ENCODE peak calls at places on chromosomes 1 and 21, in seven cellular contexts. One of them, this sample, is unnamed. For H3K9me2, the result is how much of the 10 kb centered on the place peaks cover.

GRCh38 chr1:184296466-184297243 is 90.2 kb upstream of the C1orf21 start:
- DNase-seq in HCT116: no peak
- DNase-seq in hepatocyte: peak
- DNase-seq in PC-9: no peak
- DNase-seq in SK-N-SH: no peak
- DNase-seq in PC-3: no peak
- DNase-seq in MM.1S: no peak
- DNase-seq in this sample: no peak

GRCh38 chr1:233566886-233567285 is 47.0 kb upstream of the KCNK1 start:
- DNase-seq in HCT116: no peak
- DNase-seq in hepatocyte: no peak
- DNase-seq in PC-9: no peak
- DNase-seq in SK-N-SH: no peak
- DNase-seq in PC-3: no peak
- DNase-seq in MM.1S: no peak
- DNase-seq in this sample: no peak

GRCh38 chr1:204221271-204221670 is 7.5 kb upstream of the GOLT1A start:
- DNase-seq in HCT116: no peak
- DNase-seq in hepatocyte: no peak
- DNase-seq in PC-9: no peak
- DNase-seq in SK-N-SH: no peak
- DNase-seq in PC-3: no peak
- DNase-seq in MM.1S: no peak
- DNase-seq in this sample: no peak

GRCh38 chr21:44006017-44006624 is 6.0 kb upstream of the TRAPPC10 start:
- DNase-seq in HCT116: no peak
- DNase-seq in hepatocyte: peak
- DNase-seq in PC-9: peak
- DNase-seq in SK-N-SH: no peak
- DNase-seq in PC-3: peak
- DNase-seq in MM.1S: no peak
- DNase-seq in this sample: no peak

GRCh38 chr1:214078950-214079349 is 91.2 kb downstream of the PROX1 start:
- DNase-seq in HCT116: no peak
- DNase-seq in hepatocyte: no peak
- DNase-seq in PC-9: no peak
- DNase-seq in SK-N-SH: no peak
- DNase-seq in PC-3: no peak
- DNase-seq in MM.1S: no peak
- DNase-seq in this sample: no peak

GRCh38 chr1:74522143-74522542 is 9.7 kb upstream of the LRRC53 start:
- DNase-seq in HCT116: no peak
- DNase-seq in hepatocyte: no peak
- DNase-seq in PC-9: no peak
- DNase-seq in SK-N-SH: no peak
- DNase-seq in PC-3: peak
- DNase-seq in MM.1S: no peak
- DNase-seq in this sample: no peak

GRCh38 chr1:52569333-52570265 is 16.7 kb upstream of the TUT4 start:
- DNase-seq in HCT116: no peak
- DNase-seq in hepatocyte: no peak
- DNase-seq in PC-9: no peak
- DNase-seq in SK-N-SH: no peak
- DNase-seq in PC-3: no peak
- DNase-seq in MM.1S: no peak
- DNase-seq in this sample: no peak

GRCh38 chr1:223189903-223190724 is 47.1 kb upstream of the TLR5 start:
- DNase-seq in HCT116: peak
- DNase-seq in hepatocyte: no peak
- DNase-seq in PC-9: peak
- DNase-seq in SK-N-SH: no peak
- DNase-seq in PC-3: peak
- DNase-seq in MM.1S: peak
- DNase-seq in this sample: no peak

GRCh38 chr1:27491748-27492700 is 2.1 kb upstream of the WASF2 start:
- DNase-seq in HCT116: no peak
- DNase-seq in hepatocyte: no peak
- DNase-seq in PC-9: no peak
- DNase-seq in SK-N-SH: no peak
- DNase-seq in PC-3: no peak
- DNase-seq in MM.1S: peak
- DNase-seq in this sample: no peak

GRCh38 chr1:53627031-53627430 is 111.9 kb downstream of the GLIS1 start:
- DNase-seq in HCT116: no peak
- DNase-seq in hepatocyte: no peak
- DNase-seq in PC-9: no peak
- DNase-seq in SK-N-SH: peak
- DNase-seq in PC-3: no peak
- DNase-seq in MM.1S: no peak
- DNase-seq in this sample: no peak

GRCh38 chr1:217133958-217134856 is 411.0 kb upstream of the ESRRG start:
- DNase-seq in HCT116: no peak
- DNase-seq in hepatocyte: peak
- DNase-seq in PC-9: no peak
- DNase-seq in SK-N-SH: peak
- DNase-seq in PC-3: no peak
- DNase-seq in MM.1S: no peak
- DNase-seq in this sample: no peak

GRCh38 chr1:232982238-232982944 is 32.0 kb downstream of the NTPCR start:
- DNase-seq in HCT116: no peak
- DNase-seq in hepatocyte: no peak
- DNase-seq in PC-9: peak
- DNase-seq in SK-N-SH: no peak
- DNase-seq in PC-3: peak
- DNase-seq in MM.1S: no peak
- DNase-seq in this sample: no peak

GRCh38 chr21:42406201-42406601 is 2.5 kb downstream of the UBASH3A start:
- DNase-seq in HCT116: no peak
- DNase-seq in hepatocyte: no peak
- DNase-seq in PC-9: no peak
- DNase-seq in SK-N-SH: no peak
- DNase-seq in PC-3: no peak
- DNase-seq in MM.1S: no peak
- DNase-seq in this sample: peak

GRCh38 chr21:36111238-36111637 is 23.6 kb upstream of the CBR3 start:
- DNase-seq in HCT116: no peak
- DNase-seq in hepatocyte: no peak
- DNase-seq in PC-9: no peak
- DNase-seq in SK-N-SH: no peak
- DNase-seq in PC-3: no peak
- DNase-seq in MM.1S: no peak
- DNase-seq in this sample: peak

GRCh38 chr1:20075345-20075744 is 5.4 kb downstream of the PLA2G5 start:
- DNase-seq in HCT116: no peak
- DNase-seq in hepatocyte: no peak
- DNase-seq in PC-9: no peak
- DNase-seq in SK-N-SH: no peak
- DNase-seq in PC-3: no peak
- DNase-seq in MM.1S: no peak
- DNase-seq in this sample: no peak

GRCh38 chr1:224219011-224219611 is 36.1 kb downstream of the DEGS1 start:
- DNase-seq in HCT116: no peak
- DNase-seq in hepatocyte: no peak
- DNase-seq in PC-9: no peak
- DNase-seq in SK-N-SH: no peak
- DNase-seq in PC-3: no peak
- DNase-seq in MM.1S: no peak
- DNase-seq in this sample: no peak

GRCh38 chr1:1167416-1168155 is 6.1 kb upstream of the TTLL10 start:
- DNase-seq in HCT116: no peak
- DNase-seq in hepatocyte: no peak
- DNase-seq in PC-9: no peak
- DNase-seq in SK-N-SH: no peak
- DNase-seq in PC-3: no peak
- DNase-seq in MM.1S: no peak
- DNase-seq in this sample: no peak

GRCh38 chr1:202788800-202789199 is 19.4 kb downstream of the KDM5B start:
- DNase-seq in HCT116: no peak
- DNase-seq in hepatocyte: no peak
- DNase-seq in PC-9: no peak
- DNase-seq in SK-N-SH: no peak
- DNase-seq in PC-3: no peak
- DNase-seq in MM.1S: no peak
- DNase-seq in this sample: no peak

GRCh38 chr1:41721039-41721438 is 197.7 kb downstream of the HIVEP3 start:
- DNase-seq in HCT116: no peak
- DNase-seq in hepatocyte: no peak
- DNase-seq in PC-9: no peak
- DNase-seq in SK-N-SH: no peak
- DNase-seq in PC-3: no peak
- DNase-seq in MM.1S: peak
- DNase-seq in this sample: no peak

GRCh38 chr1:114043046-114043445 is 63.8 kb downstream of the OLFML3 start:
- DNase-seq in HCT116: no peak
- DNase-seq in hepatocyte: no peak
- DNase-seq in PC-9: no peak
- DNase-seq in SK-N-SH: no peak
- DNase-seq in PC-3: no peak
- DNase-seq in MM.1S: no peak
- DNase-seq in this sample: no peak
- H3K9me2 ChIP-seq in HCT116: under half
- H3K9me2 ChIP-seq in hepatocyte: under half
- H3K9me2 ChIP-seq in PC-9: under half
- H3K9me2 ChIP-seq in SK-N-SH: under half
- H3K9me2 ChIP-seq in PC-3: under half
- H3K9me2 ChIP-seq in MM.1S: under half
- H3K9me2 ChIP-seq in this sample: under half

GRCh38 chr1:181607524-181607923 is 124.2 kb downstream of the CACNA1E start:
- DNase-seq in HCT116: no peak
- DNase-seq in hepatocyte: no peak
- DNase-seq in PC-9: no peak
- DNase-seq in SK-N-SH: no peak
- DNase-seq in PC-3: no peak
- DNase-seq in MM.1S: no peak
- DNase-seq in this sample: no peak
- H3K9me2 ChIP-seq in HCT116: under half
- H3K9me2 ChIP-seq in hepatocyte: under half
- H3K9me2 ChIP-seq in PC-9: under half
- H3K9me2 ChIP-seq in SK-N-SH: under half
- H3K9me2 ChIP-seq in PC-3: under half
- H3K9me2 ChIP-seq in MM.1S: under half
- H3K9me2 ChIP-seq in this sample: under half

GRCh38 chr1:114043548-114043947 is 64.3 kb downstream of the OLFML3 start:
- DNase-seq in HCT116: no peak
- DNase-seq in hepatocyte: no peak
- DNase-seq in PC-9: no peak
- DNase-seq in SK-N-SH: no peak
- DNase-seq in PC-3: no peak
- DNase-seq in MM.1S: no peak
- DNase-seq in this sample: no peak
- H3K9me2 ChIP-seq in HCT116: under half
- H3K9me2 ChIP-seq in hepatocyte: under half
- H3K9me2 ChIP-seq in PC-9: under half
- H3K9me2 ChIP-seq in SK-N-SH: under half
- H3K9me2 ChIP-seq in PC-3: under half
- H3K9me2 ChIP-seq in MM.1S: under half
- H3K9me2 ChIP-seq in this sample: under half

GRCh38 chr1:17494114-17494729 is 45.3 kb upstream of the ARHGEF10L start:
- DNase-seq in HCT116: peak
- DNase-seq in hepatocyte: peak
- DNase-seq in PC-9: peak
- DNase-seq in SK-N-SH: peak
- DNase-seq in PC-3: peak
- DNase-seq in MM.1S: peak
- DNase-seq in this sample: peak

GRCh38 chr1:17498214-17498613 is 41.3 kb upstream of the ARHGEF10L start:
- DNase-seq in HCT116: no peak
- DNase-seq in hepatocyte: peak
- DNase-seq in PC-9: peak
- DNase-seq in SK-N-SH: no peak
- DNase-seq in PC-3: no peak
- DNase-seq in MM.1S: no peak
- DNase-seq in this sample: no peak

GRCh38 chr1:17502326-17502778 is 37.1 kb upstream of the ARHGEF10L start:
- DNase-seq in HCT116: peak
- DNase-seq in hepatocyte: peak
- DNase-seq in PC-9: peak
- DNase-seq in SK-N-SH: peak
- DNase-seq in PC-3: peak
- DNase-seq in MM.1S: peak
- DNase-seq in this sample: peak

DNA sequence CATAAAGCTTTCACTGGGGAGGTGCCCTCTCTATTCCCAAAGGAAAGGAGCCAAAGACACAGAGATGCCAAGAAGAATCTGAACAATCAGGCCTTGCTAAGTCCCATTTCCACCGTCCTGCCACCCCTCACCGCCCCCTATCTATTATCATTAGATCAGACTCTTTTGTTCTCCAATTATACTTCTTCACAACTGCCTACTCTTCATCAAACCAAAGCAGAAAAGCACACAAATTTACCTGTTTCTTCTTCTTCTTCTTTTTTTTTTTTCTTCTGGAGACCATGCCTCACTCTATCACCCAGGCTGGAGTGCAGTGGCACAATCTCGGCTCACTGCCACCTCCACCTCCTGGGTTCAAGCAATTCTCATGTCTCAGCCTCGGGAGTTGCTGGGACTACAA is 43.1 kb upstream of the ARHGEF10L start:
- DNase-seq in HCT116: no peak
- DNase-seq in hepatocyte: no peak
- DNase-seq in PC-9: no peak
- DNase-seq in SK-N-SH: no peak
- DNase-seq in PC-3: no peak
- DNase-seq in MM.1S: no peak
- DNase-seq in this sample: no peak
- H3K9me2 ChIP-seq in HCT116: under half
- H3K9me2 ChIP-seq in hepatocyte: under half
- H3K9me2 ChIP-seq in PC-9: under half
- H3K9me2 ChIP-seq in SK-N-SH: under half
- H3K9me2 ChIP-seq in PC-3: under half
- H3K9me2 ChIP-seq in MM.1S: under half
- H3K9me2 ChIP-seq in this sample: under half

GRCh38 chr1:70902211-70902610 is 145.4 kb downstream of the PTGER3 start:
- DNase-seq in HCT116: no peak
- DNase-seq in hepatocyte: no peak
- DNase-seq in PC-9: no peak
- DNase-seq in SK-N-SH: no peak
- DNase-seq in PC-3: no peak
- DNase-seq in MM.1S: no peak
- DNase-seq in this sample: no peak
- H3K9me2 ChIP-seq in HCT116: under half
- H3K9me2 ChIP-seq in hepatocyte: under half
- H3K9me2 ChIP-seq in PC-9: under half
- H3K9me2 ChIP-seq in SK-N-SH: under half
- H3K9me2 ChIP-seq in PC-3: under half
- H3K9me2 ChIP-seq in MM.1S: under half
- H3K9me2 ChIP-seq in this sample: under half

This sample was measured in Karpas-422.